ENCODE peak calls at places on chromosomes 4 and X, in six cellular contexts. One of them, this sample, is unnamed.

GRCh38 chrX:7996414-7996813 is 69.2 kb upstream of the PNPLA4 start:
- DNase-seq in erythroblast: peak
- DNase-seq in IMR-90: peak
- DNase-seq in GM12891: no peak
- DNase-seq in GM12892: no peak
- DNase-seq in upper lobe of left lung: no peak
- DNase-seq in this sample: no peak

GRCh38 chr4:75876218-75876617 is 26.0 kb downstream of the PPEF2 start:
- DNase-seq in erythroblast: no peak
- DNase-seq in IMR-90: no peak
- DNase-seq in GM12891: no peak
- DNase-seq in GM12892: no peak
- DNase-seq in upper lobe of left lung: no peak
- DNase-seq in this sample: no peak

GRCh38 chr4:95506264-95506663 is 42.5 kb downstream of the UNC5C start:
- DNase-seq in erythroblast: no peak
- DNase-seq in IMR-90: peak
- DNase-seq in GM12891: no peak
- DNase-seq in GM12892: no peak
- DNase-seq in upper lobe of left lung: no peak
- DNase-seq in this sample: peak

GRCh38 chr4:2510351-2511259 is 25.8 kb upstream of the FAM193A start:
- DNase-seq in erythroblast: no peak
- DNase-seq in IMR-90: no peak
- DNase-seq in GM12891: no peak
- DNase-seq in GM12892: peak
- DNase-seq in upper lobe of left lung: no peak
- DNase-seq in this sample: no peak

GRCh38 chrX:49892552-49892951 is 13.3 kb downstream of the USP27X start:
- DNase-seq in erythroblast: no peak
- DNase-seq in IMR-90: no peak
- DNase-seq in GM12891: no peak
- DNase-seq in GM12892: no peak
- DNase-seq in upper lobe of left lung: no peak
- DNase-seq in this sample: no peak

GRCh38 chrX:41984628-41985027 is 61.3 kb upstream of the CASK start:
- DNase-seq in erythroblast: no peak
- DNase-seq in IMR-90: no peak
- DNase-seq in GM12891: no peak
- DNase-seq in GM12892: no peak
- DNase-seq in upper lobe of left lung: no peak
- DNase-seq in this sample: no peak

GRCh38 chrX:1453390-1453783 is 678 bp upstream of the ASMTL start:
- DNase-seq in erythroblast: no peak
- DNase-seq in IMR-90: no peak
- DNase-seq in GM12891: no peak
- DNase-seq in GM12892: no peak
- DNase-seq in upper lobe of left lung: no peak
- DNase-seq in this sample: peak

GRCh38 chrX:113019958-113020357 is 179.3 kb upstream of the AMOT start:
- DNase-seq in erythroblast: no peak
- DNase-seq in IMR-90: no peak
- DNase-seq in GM12891: no peak
- DNase-seq in GM12892: no peak
- DNase-seq in upper lobe of left lung: no peak
- DNase-seq in this sample: no peak

GRCh38 chr4:3679851-3680311 is 86.3 kb upstream of the ADRA2C start:
- DNase-seq in erythroblast: no peak
- DNase-seq in IMR-90: no peak
- DNase-seq in GM12891: no peak
- DNase-seq in GM12892: no peak
- DNase-seq in upper lobe of left lung: no peak
- DNase-seq in this sample: no peak

GRCh38 chrX:74835566-74835965 is 89.7 kb downstream of the NEXMIF start:
- DNase-seq in erythroblast: no peak
- DNase-seq in IMR-90: no peak
- DNase-seq in GM12891: no peak
- DNase-seq in GM12892: no peak
- DNase-seq in upper lobe of left lung: no peak
- DNase-seq in this sample: no peak

GRCh38 chr4:75800972-75801371 is 76.6 kb downstream of the USO1 start:
- DNase-seq in erythroblast: no peak
- DNase-seq in IMR-90: peak
- DNase-seq in GM12891: no peak
- DNase-seq in GM12892: no peak
- DNase-seq in upper lobe of left lung: no peak
- DNase-seq in this sample: no peak

GRCh38 chrX:118644378-118644777 is 83.0 kb upstream of the IL13RA1 start:
- DNase-seq in erythroblast: no peak
- DNase-seq in IMR-90: peak
- DNase-seq in GM12891: no peak
- DNase-seq in GM12892: no peak
- DNase-seq in upper lobe of left lung: no peak
- DNase-seq in this sample: peak

GRCh38 chrX:40167240-40168182 is 69.8 kb upstream of the BCOR start:
- DNase-seq in erythroblast: peak
- DNase-seq in IMR-90: no peak
- DNase-seq in GM12891: no peak
- DNase-seq in GM12892: no peak
- DNase-seq in upper lobe of left lung: no peak
- DNase-seq in this sample: no peak

GRCh38 chrX:130981836-130982235 is 76.3 kb upstream of the ARHGAP36 start:
- DNase-seq in erythroblast: no peak
- DNase-seq in IMR-90: no peak
- DNase-seq in GM12891: no peak
- DNase-seq in GM12892: no peak
- DNase-seq in upper lobe of left lung: no peak
- DNase-seq in this sample: no peak

GRCh38 chr4:145929415-145930178 is 9.0 kb downstream of the ZNF827 start:
- DNase-seq in erythroblast: no peak
- DNase-seq in IMR-90: no peak
- DNase-seq in GM12891: no peak
- DNase-seq in GM12892: no peak
- DNase-seq in upper lobe of left lung: no peak
- DNase-seq in this sample: no peak

GRCh38 chrX:152960115-152960514 is 33.8 kb downstream of the PNMA5 start:
- DNase-seq in erythroblast: no peak
- DNase-seq in IMR-90: no peak
- DNase-seq in GM12891: no peak
- DNase-seq in GM12892: no peak
- DNase-seq in upper lobe of left lung: no peak
- DNase-seq in this sample: no peak

GRCh38 chrX:101051549-101052302 is at the start of gene TRMT2B:
- DNase-seq in erythroblast: peak
- DNase-seq in IMR-90: peak
- DNase-seq in GM12891: peak
- DNase-seq in GM12892: peak
- DNase-seq in upper lobe of left lung: peak
- DNase-seq in this sample: peak
- TF ChIP-seq POLR2A in erythroblast: peak
- TF ChIP-seq POLR2A in IMR-90: no peak
- TF ChIP-seq POLR2A in GM12891: peak
- TF ChIP-seq POLR2A in GM12892: peak
- TF ChIP-seq POLR2A in upper lobe of left lung: no peak
- TF ChIP-seq POLR2A in this sample: no peak

DNA sequence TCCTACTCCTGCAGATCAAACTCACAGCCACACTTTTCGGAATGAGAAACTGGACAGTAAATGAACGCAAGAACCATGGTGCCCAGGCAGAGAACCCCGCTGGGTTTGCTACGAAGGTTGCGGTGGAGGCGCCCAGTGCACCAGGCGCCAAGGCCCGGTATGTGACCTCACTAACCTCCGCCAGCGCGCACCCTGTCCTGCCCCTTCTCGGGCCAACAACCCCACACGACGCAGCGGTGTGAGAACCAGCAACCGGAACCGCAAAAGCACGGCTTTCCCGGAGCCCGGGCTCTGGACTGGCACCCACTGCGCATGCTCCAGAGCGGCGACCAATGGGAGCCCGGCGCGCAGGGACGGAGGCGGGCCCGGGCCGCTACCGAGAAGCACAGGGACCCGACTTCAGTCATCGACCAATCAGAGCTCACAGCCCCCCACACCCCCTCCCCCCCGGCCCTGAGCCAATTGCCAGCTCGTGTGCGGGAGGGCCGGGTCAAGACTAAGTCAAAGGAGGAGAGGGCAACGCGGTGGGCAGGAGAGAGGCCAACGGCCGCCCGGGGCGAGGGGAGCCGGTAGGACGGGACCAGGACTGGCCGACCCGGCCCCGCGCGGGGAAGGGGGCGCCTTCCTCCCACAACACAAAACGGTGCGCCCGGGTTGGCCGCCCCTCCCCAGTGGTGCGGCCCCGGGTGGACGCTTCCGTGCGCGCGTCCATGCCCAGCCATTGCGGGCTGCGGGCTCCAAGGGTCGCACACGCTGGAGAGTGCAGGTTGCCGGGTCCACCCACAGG is 7.3 kb upstream of the WAS start:
- DNase-seq in erythroblast: peak
- DNase-seq in IMR-90: peak
- DNase-seq in GM12891: peak
- DNase-seq in GM12892: peak
- DNase-seq in upper lobe of left lung: peak
- DNase-seq in this sample: peak
- TF ChIP-seq POLR2A in erythroblast: peak
- TF ChIP-seq POLR2A in IMR-90: no peak
- TF ChIP-seq POLR2A in GM12891: peak
- TF ChIP-seq POLR2A in GM12892: peak
- TF ChIP-seq POLR2A in upper lobe of left lung: peak
- TF ChIP-seq POLR2A in this sample: peak

DNA sequence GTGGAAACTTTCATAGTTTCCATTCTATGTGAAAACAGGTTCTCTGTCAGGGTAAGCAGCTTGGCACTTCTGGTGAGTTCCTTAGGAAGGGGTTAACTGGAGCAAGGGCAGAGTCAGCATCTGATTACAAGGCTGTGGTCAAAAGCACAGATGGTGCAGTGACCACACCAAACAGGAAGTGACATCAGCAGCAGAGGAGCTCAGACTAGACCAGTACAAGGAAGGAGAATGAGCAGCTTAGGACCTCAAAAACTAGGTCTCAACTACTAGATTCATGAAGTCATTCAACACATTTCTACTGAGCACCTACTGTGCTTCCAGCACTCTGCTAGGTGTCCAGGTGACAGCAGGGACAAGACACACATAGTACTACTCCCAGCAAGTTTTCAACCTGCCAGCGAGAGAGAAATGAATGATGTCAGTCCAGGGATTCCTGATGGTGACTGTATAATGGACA is 130.2 kb downstream of the AMELX start:
- DNase-seq in erythroblast: peak
- DNase-seq in IMR-90: peak
- DNase-seq in GM12891: no peak
- DNase-seq in GM12892: no peak
- DNase-seq in upper lobe of left lung: peak
- DNase-seq in this sample: peak
- TF ChIP-seq POLR2A in erythroblast: peak
- TF ChIP-seq POLR2A in IMR-90: no peak
- TF ChIP-seq POLR2A in GM12891: no peak
- TF ChIP-seq POLR2A in GM12892: no peak
- TF ChIP-seq POLR2A in upper lobe of left lung: no peak
- TF ChIP-seq POLR2A in this sample: no peak

GRCh38 chr4:139453041-139453370 is 915 bp upstream of the RAB33B start:
- DNase-seq in erythroblast: peak
- DNase-seq in IMR-90: no peak
- DNase-seq in GM12891: peak
- DNase-seq in GM12892: peak
- DNase-seq in upper lobe of left lung: peak
- DNase-seq in this sample: no peak

GRCh38 chr4:139453371-139454110 is 380 bp upstream of the RAB33B start:
- DNase-seq in erythroblast: peak
- DNase-seq in IMR-90: peak
- DNase-seq in GM12891: peak
- DNase-seq in GM12892: peak
- DNase-seq in upper lobe of left lung: peak
- DNase-seq in this sample: peak

GRCh38 chr4:139454646-139455045 is 725 bp downstream of the RAB33B start:
- DNase-seq in erythroblast: no peak
- DNase-seq in IMR-90: no peak
- DNase-seq in GM12891: no peak
- DNase-seq in GM12892: no peak
- DNase-seq in upper lobe of left lung: no peak
- DNase-seq in this sample: no peak

GRCh38 chr4:139455187-139455586 is 1.3 kb downstream of the RAB33B start:
- DNase-seq in erythroblast: no peak
- DNase-seq in IMR-90: no peak
- DNase-seq in GM12891: no peak
- DNase-seq in GM12892: no peak
- DNase-seq in upper lobe of left lung: no peak
- DNase-seq in this sample: no peak

GRCh38 chr4:139454111-139454600 is at the start of gene RAB33B:
- DNase-seq in erythroblast: no peak
- DNase-seq in IMR-90: peak
- DNase-seq in GM12891: no peak
- DNase-seq in GM12892: no peak
- DNase-seq in upper lobe of left lung: no peak
- DNase-seq in this sample: no peak
- TF ChIP-seq POLR2A in erythroblast: no peak
- TF ChIP-seq POLR2A in IMR-90: no peak
- TF ChIP-seq POLR2A in GM12891: peak
- TF ChIP-seq POLR2A in GM12892: no peak
- TF ChIP-seq POLR2A in upper lobe of left lung: peak
- TF ChIP-seq POLR2A in this sample: peak

GRCh38 chr4:26319467-26320158 is 1.2 kb upstream of the RBPJ start:
- DNase-seq in erythroblast: peak
- DNase-seq in IMR-90: peak
- DNase-seq in GM12891: peak
- DNase-seq in GM12892: peak
- DNase-seq in upper lobe of left lung: peak
- DNase-seq in this sample: peak
- TF ChIP-seq POLR2A in erythroblast: peak
- TF ChIP-seq POLR2A in IMR-90: peak
- TF ChIP-seq POLR2A in GM12891: peak
- TF ChIP-seq POLR2A in GM12892: no peak
- TF ChIP-seq POLR2A in upper lobe of left lung: peak
- TF ChIP-seq POLR2A in this sample: no peak

GRCh38 chr4:169309326-169309967 is 38.7 kb upstream of the SH3RF1 start:
- DNase-seq in erythroblast: no peak
- DNase-seq in IMR-90: no peak
- DNase-seq in GM12891: no peak
- DNase-seq in GM12892: no peak
- DNase-seq in upper lobe of left lung: no peak
- DNase-seq in this sample: no peak

GRCh38 chr4:169307581-169307980 is 36.8 kb upstream of the SH3RF1 start:
- DNase-seq in erythroblast: no peak
- DNase-seq in IMR-90: no peak
- DNase-seq in GM12891: no peak
- DNase-seq in GM12892: no peak
- DNase-seq in upper lobe of left lung: no peak
- DNase-seq in this sample: no peak

GRCh38 chr4:169305173-169305572 is 34.4 kb upstream of the SH3RF1 start:
- DNase-seq in erythroblast: no peak
- DNase-seq in IMR-90: no peak
- DNase-seq in GM12891: no peak
- DNase-seq in GM12892: no peak
- DNase-seq in upper lobe of left lung: no peak
- DNase-seq in this sample: no peak

DNA sequence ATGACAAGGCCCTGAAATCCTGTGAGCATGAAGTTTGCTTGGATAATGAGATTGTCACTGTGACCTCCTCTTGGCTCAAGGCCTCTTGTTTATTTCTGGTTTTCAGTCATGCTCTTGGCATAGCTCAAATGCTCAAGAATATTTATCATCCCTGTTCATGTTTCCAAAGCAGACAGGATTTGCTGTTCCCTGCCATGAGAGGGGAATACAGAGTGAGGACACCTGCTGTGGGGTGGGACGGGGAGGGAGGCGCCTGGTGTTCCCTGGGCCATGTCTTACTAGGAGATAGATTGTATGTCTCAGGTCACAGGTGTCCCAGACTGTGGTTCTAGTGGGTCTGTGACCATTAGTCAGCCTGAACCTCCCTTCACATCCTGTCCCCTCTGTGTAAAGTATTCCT is 34.9 kb upstream of the SH3RF1 start:
- DNase-seq in erythroblast: no peak
- DNase-seq in IMR-90: peak
- DNase-seq in GM12891: no peak
- DNase-seq in GM12892: no peak
- DNase-seq in upper lobe of left lung: no peak
- DNase-seq in this sample: no peak
- TF ChIP-seq POLR2A in erythroblast: no peak
- TF ChIP-seq POLR2A in IMR-90: no peak
- TF ChIP-seq POLR2A in GM12891: no peak
- TF ChIP-seq POLR2A in GM12892: no peak
- TF ChIP-seq POLR2A in upper lobe of left lung: no peak
- TF ChIP-seq POLR2A in this sample: no peak

This sample was measured in H54.